ENCODE peak calls at places on chromosomes 3 and 15, in seven cellular contexts. One of them, this sample, is unnamed. For H3K4me1, the result is how much of the 10 kb centered on the place peaks cover.

GRCh38 chr3:181720281-181720680 is 8.6 kb downstream of the SOX2 start:
- DNase-seq in A549: no peak
- DNase-seq in CD8-positive, alpha-beta T cell: no peak
- DNase-seq in pancreas: no peak
- DNase-seq in IMR-90: no peak
- DNase-seq in body of pancreas: no peak
- DNase-seq in HCT116: no peak
- DNase-seq in this sample: no peak

GRCh38 chr3:140682586-140682985 is 4.7 kb downstream of the TRIM42 start:
- DNase-seq in A549: no peak
- DNase-seq in CD8-positive, alpha-beta T cell: no peak
- DNase-seq in pancreas: no peak
- DNase-seq in IMR-90: no peak
- DNase-seq in body of pancreas: no peak
- DNase-seq in HCT116: no peak
- DNase-seq in this sample: no peak

GRCh38 chr15:80416702-80417101 is 12.5 kb downstream of the ARNT2 start:
- DNase-seq in A549: no peak
- DNase-seq in CD8-positive, alpha-beta T cell: no peak
- DNase-seq in pancreas: no peak
- DNase-seq in IMR-90: no peak
- DNase-seq in body of pancreas: no peak
- DNase-seq in HCT116: no peak
- DNase-seq in this sample: no peak

GRCh38 chr15:39511000-39511914 is 69.6 kb upstream of the THBS1 start:
- DNase-seq in A549: peak
- DNase-seq in CD8-positive, alpha-beta T cell: no peak
- DNase-seq in pancreas: peak
- DNase-seq in IMR-90: peak
- DNase-seq in body of pancreas: no peak
- DNase-seq in HCT116: peak
- DNase-seq in this sample: no peak

GRCh38 chr3:187012609-187013051 is 82.3 kb downstream of the ST6GAL1 start:
- DNase-seq in A549: no peak
- DNase-seq in CD8-positive, alpha-beta T cell: peak
- DNase-seq in pancreas: no peak
- DNase-seq in IMR-90: peak
- DNase-seq in body of pancreas: no peak
- DNase-seq in HCT116: no peak
- DNase-seq in this sample: no peak

GRCh38 chr15:70465812-70466211 is 297.5 kb downstream of the UACA start:
- DNase-seq in A549: no peak
- DNase-seq in CD8-positive, alpha-beta T cell: no peak
- DNase-seq in pancreas: no peak
- DNase-seq in IMR-90: no peak
- DNase-seq in body of pancreas: no peak
- DNase-seq in HCT116: no peak
- DNase-seq in this sample: no peak

GRCh38 chr3:30169459-30169858 is 436.9 kb upstream of the TGFBR2 start:
- DNase-seq in A549: no peak
- DNase-seq in CD8-positive, alpha-beta T cell: no peak
- DNase-seq in pancreas: no peak
- DNase-seq in IMR-90: no peak
- DNase-seq in body of pancreas: no peak
- DNase-seq in HCT116: no peak
- DNase-seq in this sample: no peak

GRCh38 chr3:14369675-14370669 is 32.4 kb upstream of the SLC6A6 start:
- DNase-seq in A549: peak
- DNase-seq in CD8-positive, alpha-beta T cell: no peak
- DNase-seq in pancreas: peak
- DNase-seq in IMR-90: no peak
- DNase-seq in body of pancreas: peak
- DNase-seq in HCT116: peak
- DNase-seq in this sample: peak

GRCh38 chr3:168088106-168088722 is 7.5 kb downstream of the GOLIM4 start:
- DNase-seq in A549: peak
- DNase-seq in CD8-positive, alpha-beta T cell: no peak
- DNase-seq in pancreas: no peak
- DNase-seq in IMR-90: no peak
- DNase-seq in body of pancreas: peak
- DNase-seq in HCT116: no peak
- DNase-seq in this sample: peak

GRCh38 chr15:66099950-66100671 is 153.4 kb downstream of the MEGF11 start:
- DNase-seq in A549: no peak
- DNase-seq in CD8-positive, alpha-beta T cell: no peak
- DNase-seq in pancreas: no peak
- DNase-seq in IMR-90: no peak
- DNase-seq in body of pancreas: no peak
- DNase-seq in HCT116: no peak
- DNase-seq in this sample: no peak

GRCh38 chr3:126980266-126980811 is 2.6 kb upstream of the PLXNA1 start:
- DNase-seq in A549: no peak
- DNase-seq in CD8-positive, alpha-beta T cell: no peak
- DNase-seq in pancreas: no peak
- DNase-seq in IMR-90: no peak
- DNase-seq in body of pancreas: no peak
- DNase-seq in HCT116: no peak
- DNase-seq in this sample: no peak

GRCh38 chr15:69815793-69816192 is 281.9 kb downstream of the TLE3 start:
- DNase-seq in A549: no peak
- DNase-seq in CD8-positive, alpha-beta T cell: no peak
- DNase-seq in pancreas: no peak
- DNase-seq in IMR-90: no peak
- DNase-seq in body of pancreas: no peak
- DNase-seq in HCT116: no peak
- DNase-seq in this sample: no peak

GRCh38 chr3:128033102-128033501 is 19.1 kb upstream of the SEC61A1 start:
- DNase-seq in A549: no peak
- DNase-seq in CD8-positive, alpha-beta T cell: no peak
- DNase-seq in pancreas: no peak
- DNase-seq in IMR-90: no peak
- DNase-seq in body of pancreas: no peak
- DNase-seq in HCT116: no peak
- DNase-seq in this sample: no peak

GRCh38 chr3:149314807-149315578 is 18.4 kb downstream of the TM4SF18 start:
- DNase-seq in A549: peak
- DNase-seq in CD8-positive, alpha-beta T cell: no peak
- DNase-seq in pancreas: no peak
- DNase-seq in IMR-90: peak
- DNase-seq in body of pancreas: no peak
- DNase-seq in HCT116: no peak
- DNase-seq in this sample: no peak

GRCh38 chr3:30228302-30228631 is 378.1 kb upstream of the TGFBR2 start:
- DNase-seq in A549: peak
- DNase-seq in CD8-positive, alpha-beta T cell: no peak
- DNase-seq in pancreas: no peak
- DNase-seq in IMR-90: no peak
- DNase-seq in body of pancreas: no peak
- DNase-seq in HCT116: no peak
- DNase-seq in this sample: no peak

GRCh38 chr3:97772926-97773325 is 8.4 kb downstream of the ARL6 start:
- DNase-seq in A549: no peak
- DNase-seq in CD8-positive, alpha-beta T cell: no peak
- DNase-seq in pancreas: no peak
- DNase-seq in IMR-90: no peak
- DNase-seq in body of pancreas: no peak
- DNase-seq in HCT116: no peak
- DNase-seq in this sample: no peak

GRCh38 chr15:68364028-68364659 is 67.8 kb downstream of the ITGA11 start:
- DNase-seq in A549: no peak
- DNase-seq in CD8-positive, alpha-beta T cell: no peak
- DNase-seq in pancreas: no peak
- DNase-seq in IMR-90: peak
- DNase-seq in body of pancreas: no peak
- DNase-seq in HCT116: no peak
- DNase-seq in this sample: no peak

DNA sequence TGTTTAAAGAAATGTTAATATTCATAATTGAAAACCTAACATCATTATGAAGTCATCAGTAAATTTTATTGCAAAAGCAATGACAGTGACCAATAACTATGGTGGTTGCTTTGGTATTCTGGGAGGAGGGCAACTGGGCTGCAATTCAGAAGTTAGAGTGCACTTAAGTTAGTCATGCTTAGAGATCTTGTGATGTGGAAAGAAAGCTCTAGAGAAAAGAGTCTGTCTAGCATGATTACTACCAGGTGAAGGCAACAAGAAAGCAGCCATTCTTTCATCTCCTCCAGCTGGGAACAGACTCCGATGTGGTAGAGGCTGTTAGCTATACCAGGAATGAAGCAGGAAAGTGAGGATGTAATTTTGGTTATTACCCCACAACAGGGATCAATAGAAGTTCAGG is 625.6 kb downstream of the SI start:
- DNase-seq in A549: no peak
- DNase-seq in CD8-positive, alpha-beta T cell: no peak
- DNase-seq in pancreas: no peak
- DNase-seq in IMR-90: no peak
- DNase-seq in body of pancreas: no peak
- DNase-seq in HCT116: no peak
- DNase-seq in this sample: no peak
- TF ChIP-seq CTCF in A549: no peak
- TF ChIP-seq CTCF in CD8-positive, alpha-beta T cell: no peak
- TF ChIP-seq CTCF in pancreas: no peak
- TF ChIP-seq CTCF in IMR-90: no peak
- TF ChIP-seq CTCF in body of pancreas: no peak
- TF ChIP-seq CTCF in HCT116: no peak
- TF ChIP-seq CTCF in this sample: no peak

DNA sequence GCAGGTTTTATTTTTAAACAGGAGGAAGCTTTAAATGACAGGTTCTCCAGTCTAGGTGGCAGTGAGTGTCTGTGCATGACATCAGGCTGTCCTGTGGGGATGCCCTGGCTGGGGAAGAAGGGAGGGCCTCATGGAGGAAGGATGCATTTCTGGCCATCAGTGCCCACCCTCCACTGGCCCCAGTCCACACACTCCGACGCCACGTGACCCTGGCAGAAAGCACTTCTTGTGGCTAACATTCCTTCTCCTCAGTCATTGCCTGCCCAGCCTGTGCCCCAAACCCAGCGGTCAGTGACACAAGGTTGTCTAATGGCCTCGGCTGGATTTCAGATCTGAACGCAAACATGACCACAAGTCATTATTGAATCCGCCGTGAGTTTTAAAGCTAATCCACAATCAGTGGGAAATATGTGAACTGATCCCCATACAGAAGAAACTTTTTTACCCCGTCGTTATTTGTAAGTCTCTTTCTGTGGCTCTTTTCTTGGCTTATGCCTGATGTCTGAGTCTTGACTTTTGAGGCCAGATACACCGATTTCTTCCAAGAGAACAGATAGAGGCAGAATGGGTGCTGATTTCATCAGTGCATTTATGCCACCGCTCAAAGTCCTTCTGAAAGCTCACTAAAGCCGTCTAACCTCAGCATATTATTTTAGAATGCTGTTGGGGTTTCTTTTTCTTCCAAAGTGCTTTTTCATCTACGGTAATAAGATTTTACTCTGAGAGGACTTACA is 17.3 kb upstream of the LRRK1 start:
- DNase-seq in A549: no peak
- DNase-seq in CD8-positive, alpha-beta T cell: no peak
- DNase-seq in pancreas: no peak
- DNase-seq in IMR-90: no peak
- DNase-seq in body of pancreas: peak
- DNase-seq in HCT116: no peak
- DNase-seq in this sample: no peak
- H3K4me3 ChIP-seq in A549: no peak
- H3K4me3 ChIP-seq in CD8-positive, alpha-beta T cell: no peak
- H3K4me3 ChIP-seq in pancreas: no peak
- H3K4me3 ChIP-seq in IMR-90: peak
- H3K4me3 ChIP-seq in body of pancreas: no peak
- H3K4me3 ChIP-seq in HCT116: no peak
- H3K4me3 ChIP-seq in this sample: no peak

GRCh38 chr3:45599984-45600650 is 5.6 kb downstream of the LIMD1 start:
- DNase-seq in A549: no peak
- DNase-seq in CD8-positive, alpha-beta T cell: no peak
- DNase-seq in pancreas: peak
- DNase-seq in IMR-90: no peak
- DNase-seq in body of pancreas: peak
- DNase-seq in HCT116: no peak
- DNase-seq in this sample: no peak
- H3K4me1 ChIP-seq in A549: under half
- H3K4me1 ChIP-seq in CD8-positive, alpha-beta T cell: under half
- H3K4me1 ChIP-seq in pancreas: under half
- H3K4me1 ChIP-seq in IMR-90: under half
- H3K4me1 ChIP-seq in body of pancreas: half or more
- H3K4me1 ChIP-seq in HCT116: under half
- H3K4me1 ChIP-seq in this sample: under half

GRCh38 chr3:179885950-179886349 is 150.8 kb downstream of the PEX5L start:
- DNase-seq in A549: no peak
- DNase-seq in CD8-positive, alpha-beta T cell: no peak
- DNase-seq in pancreas: no peak
- DNase-seq in IMR-90: no peak
- DNase-seq in body of pancreas: no peak
- DNase-seq in HCT116: no peak
- DNase-seq in this sample: no peak
- TF ChIP-seq CTCF in A549: no peak
- TF ChIP-seq CTCF in CD8-positive, alpha-beta T cell: no peak
- TF ChIP-seq CTCF in pancreas: no peak
- TF ChIP-seq CTCF in IMR-90: no peak
- TF ChIP-seq CTCF in body of pancreas: no peak
- TF ChIP-seq CTCF in HCT116: no peak
- TF ChIP-seq CTCF in this sample: no peak

GRCh38 chr3:197674741-197675567 is 61.8 kb downstream of the RUBCN start:
- DNase-seq in A549: no peak
- DNase-seq in CD8-positive, alpha-beta T cell: no peak
- DNase-seq in pancreas: no peak
- DNase-seq in IMR-90: no peak
- DNase-seq in body of pancreas: no peak
- DNase-seq in HCT116: no peak
- DNase-seq in this sample: no peak
- H3K4me3 ChIP-seq in A549: no peak
- H3K4me3 ChIP-seq in CD8-positive, alpha-beta T cell: no peak
- H3K4me3 ChIP-seq in pancreas: no peak
- H3K4me3 ChIP-seq in IMR-90: no peak
- H3K4me3 ChIP-seq in body of pancreas: no peak
- H3K4me3 ChIP-seq in HCT116: no peak
- H3K4me3 ChIP-seq in this sample: no peak

DNA sequence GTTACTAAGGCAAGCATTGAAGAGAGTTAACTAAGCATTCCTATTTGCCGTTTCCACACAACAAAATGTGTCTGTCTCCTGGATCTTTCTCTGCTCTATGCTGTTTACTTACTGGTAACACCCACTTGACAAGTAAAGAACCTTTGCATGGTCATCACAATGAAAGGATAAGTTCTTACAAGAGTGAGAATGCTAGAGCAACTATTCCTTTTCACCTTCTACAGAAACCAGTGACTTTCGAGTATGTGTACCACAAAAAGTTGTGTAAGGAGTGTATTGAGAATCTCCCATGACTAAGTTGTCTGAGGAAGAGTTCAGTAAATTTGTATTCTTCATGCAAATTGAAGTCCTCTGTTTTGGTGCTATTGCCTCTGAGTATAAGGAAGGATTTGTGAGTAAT is 10.8 kb downstream of the TIPARP start:
- DNase-seq in A549: peak
- DNase-seq in CD8-positive, alpha-beta T cell: no peak
- DNase-seq in pancreas: no peak
- DNase-seq in IMR-90: peak
- DNase-seq in body of pancreas: no peak
- DNase-seq in HCT116: no peak
- DNase-seq in this sample: no peak
- H3K4me1 ChIP-seq in A549: half or more
- H3K4me1 ChIP-seq in CD8-positive, alpha-beta T cell: half or more
- H3K4me1 ChIP-seq in pancreas: under half
- H3K4me1 ChIP-seq in IMR-90: under half
- H3K4me1 ChIP-seq in body of pancreas: half or more
- H3K4me1 ChIP-seq in HCT116: under half
- H3K4me1 ChIP-seq in this sample: under half